ENCODE peak calls at places on chromosomes 7 and 10, in four cellular contexts. One of them, this sample, is unnamed. For H3K36me3, the result is how much of the 10 kb centered on the place peaks cover.

GRCh38 chr10:25465582-25466372 is 291.0 kb downstream of the GPR158 start:
- DNase-seq in neuronal stem cell: no peak
- DNase-seq in fibroblast of lung: no peak
- DNase-seq in MG63: no peak
- DNase-seq in this sample: no peak

GRCh38 chr7:128145191-128145590 is 95.9 kb upstream of the LEP start:
- DNase-seq in neuronal stem cell: no peak
- DNase-seq in fibroblast of lung: no peak
- DNase-seq in MG63: no peak
- DNase-seq in this sample: no peak

GRCh38 chr7:149497467-149498261 is at the start of gene ZNF746:
- DNase-seq in neuronal stem cell: peak
- DNase-seq in fibroblast of lung: peak
- DNase-seq in MG63: peak
- DNase-seq in this sample: peak

GRCh38 chr10:52644678-52645434 is 127.7 kb downstream of the MBL2 start:
- DNase-seq in neuronal stem cell: peak
- DNase-seq in fibroblast of lung: peak
- DNase-seq in MG63: peak
- DNase-seq in this sample: peak

GRCh38 chr7:138097064-138097741 is 20.9 kb downstream of the AKR1D1 start:
- DNase-seq in neuronal stem cell: no peak
- DNase-seq in fibroblast of lung: no peak
- DNase-seq in MG63: no peak
- DNase-seq in this sample: peak

GRCh38 chr7:115475774-115476407 is 554.0 kb downstream of the MDFIC start:
- DNase-seq in neuronal stem cell: peak
- DNase-seq in fibroblast of lung: no peak
- DNase-seq in MG63: no peak
- DNase-seq in this sample: no peak

GRCh38 chr7:159075563-159076238 is 69.0 kb downstream of the VIPR2 start:
- DNase-seq in neuronal stem cell: no peak
- DNase-seq in fibroblast of lung: no peak
- DNase-seq in MG63: no peak
- DNase-seq in this sample: no peak

GRCh38 chr7:120272896-120273475 is at the start of gene KCND2:
- DNase-seq in neuronal stem cell: peak
- DNase-seq in fibroblast of lung: peak
- DNase-seq in MG63: peak
- DNase-seq in this sample: peak

GRCh38 chr10:31011017-31011659 is 20.5 kb downstream of the ZNF438 start:
- DNase-seq in neuronal stem cell: no peak
- DNase-seq in fibroblast of lung: no peak
- DNase-seq in MG63: no peak
- DNase-seq in this sample: no peak

GRCh38 chr10:111335826-111336225 is 259.0 kb downstream of the ADRA2A start:
- DNase-seq in neuronal stem cell: no peak
- DNase-seq in fibroblast of lung: no peak
- DNase-seq in MG63: no peak
- DNase-seq in this sample: no peak

GRCh38 chr7:3267928-3268690 is 32.9 kb upstream of the SDK1 start:
- DNase-seq in neuronal stem cell: no peak
- DNase-seq in fibroblast of lung: peak
- DNase-seq in MG63: peak
- DNase-seq in this sample: peak

GRCh38 chr10:56035489-56035888 is 325.6 kb downstream of the ZWINT start:
- DNase-seq in neuronal stem cell: no peak
- DNase-seq in fibroblast of lung: no peak
- DNase-seq in MG63: no peak
- DNase-seq in this sample: no peak

GRCh38 chr10:107814865-107815487 is 650.5 kb upstream of the SORCS1 start:
- DNase-seq in neuronal stem cell: peak
- DNase-seq in fibroblast of lung: peak
- DNase-seq in MG63: peak
- DNase-seq in this sample: peak

GRCh38 chr10:110947061-110947595 is 27.7 kb downstream of the SHOC2 start:
- DNase-seq in neuronal stem cell: no peak
- DNase-seq in fibroblast of lung: peak
- DNase-seq in MG63: no peak
- DNase-seq in this sample: no peak

GRCh38 chr10:70331486-70332268 is 47.9 kb upstream of the NPFFR1 start:
- DNase-seq in neuronal stem cell: no peak
- DNase-seq in fibroblast of lung: peak
- DNase-seq in MG63: peak
- DNase-seq in this sample: peak

GRCh38 chr10:80187465-80188409 is 17.6 kb downstream of the ANXA11 start:
- DNase-seq in neuronal stem cell: no peak
- DNase-seq in fibroblast of lung: no peak
- DNase-seq in MG63: no peak
- DNase-seq in this sample: no peak

GRCh38 chr7:86863452-86863851 is 196.0 kb downstream of the ELAPOR2 start:
- DNase-seq in neuronal stem cell: no peak
- DNase-seq in fibroblast of lung: no peak
- DNase-seq in MG63: no peak
- DNase-seq in this sample: no peak

GRCh38 chr10:131846224-131847101 is 54.3 kb upstream of the PPP2R2D start:
- DNase-seq in neuronal stem cell: no peak
- DNase-seq in fibroblast of lung: no peak
- DNase-seq in MG63: no peak
- DNase-seq in this sample: no peak

GRCh38 chr7:103809229-103809994 is 180.0 kb downstream of the RELN start:
- DNase-seq in neuronal stem cell: no peak
- DNase-seq in fibroblast of lung: no peak
- DNase-seq in MG63: no peak
- DNase-seq in this sample: no peak

GRCh38 chr10:110600487-110601101 is 33.1 kb downstream of the SMC3 start:
- DNase-seq in neuronal stem cell: peak
- DNase-seq in fibroblast of lung: peak
- DNase-seq in MG63: no peak
- DNase-seq in this sample: peak

GRCh38 chr7:151849008-151849878 is 27.7 kb downstream of the PRKAG2 start:
- DNase-seq in neuronal stem cell: no peak
- DNase-seq in fibroblast of lung: no peak
- DNase-seq in MG63: no peak
- DNase-seq in this sample: no peak

GRCh38 chr7:41981046-41982040 is 255.7 kb downstream of the GLI3 start:
- DNase-seq in neuronal stem cell: no peak
- DNase-seq in fibroblast of lung: no peak
- DNase-seq in MG63: no peak
- DNase-seq in this sample: no peak

GRCh38 chr7:122305475-122306319 is 1.1 kb upstream of the FEZF1 start:
- DNase-seq in neuronal stem cell: no peak
- DNase-seq in fibroblast of lung: no peak
- DNase-seq in MG63: no peak
- DNase-seq in this sample: no peak

GRCh38 chr7:21966271-21966670 is 20.6 kb upstream of the CDCA7L start:
- DNase-seq in neuronal stem cell: no peak
- DNase-seq in fibroblast of lung: no peak
- DNase-seq in MG63: no peak
- DNase-seq in this sample: no peak

GRCh38 chr7:21962677-21963076 is 17.0 kb upstream of the CDCA7L start:
- DNase-seq in neuronal stem cell: no peak
- DNase-seq in fibroblast of lung: no peak
- DNase-seq in MG63: no peak
- DNase-seq in this sample: no peak

GRCh38 chr7:21960922-21961321 is 15.2 kb upstream of the CDCA7L start:
- DNase-seq in neuronal stem cell: no peak
- DNase-seq in fibroblast of lung: peak
- DNase-seq in MG63: peak
- DNase-seq in this sample: peak

GRCh38 chr7:21967500-21968099 is 21.9 kb upstream of the CDCA7L start:
- DNase-seq in neuronal stem cell: no peak
- DNase-seq in fibroblast of lung: no peak
- DNase-seq in MG63: no peak
- DNase-seq in this sample: no peak

GRCh38 chr7:21965318-21965717 is 19.6 kb upstream of the CDCA7L start:
- DNase-seq in neuronal stem cell: no peak
- DNase-seq in fibroblast of lung: peak
- DNase-seq in MG63: no peak
- DNase-seq in this sample: no peak
- H3K4me3 ChIP-seq in neuronal stem cell: no peak
- H3K4me3 ChIP-seq in fibroblast of lung: no peak
- H3K4me3 ChIP-seq in MG63: no peak
- H3K4me3 ChIP-seq in this sample: no peak

GRCh38 chr10:133004991-133005390 is 62.6 kb upstream of the CFAP46 start:
- DNase-seq in neuronal stem cell: no peak
- DNase-seq in fibroblast of lung: no peak
- DNase-seq in MG63: no peak
- DNase-seq in this sample: no peak

GRCh38 chr10:133004478-133004877 is 62.1 kb upstream of the CFAP46 start:
- DNase-seq in neuronal stem cell: no peak
- DNase-seq in fibroblast of lung: no peak
- DNase-seq in MG63: no peak
- DNase-seq in this sample: no peak

GRCh38 chr10:133001114-133001513 is 58.7 kb upstream of the CFAP46 start:
- DNase-seq in neuronal stem cell: no peak
- DNase-seq in fibroblast of lung: no peak
- DNase-seq in MG63: no peak
- DNase-seq in this sample: no peak

GRCh38 chr10:133002685-133003084 is 60.3 kb upstream of the CFAP46 start:
- DNase-seq in neuronal stem cell: no peak
- DNase-seq in fibroblast of lung: no peak
- DNase-seq in MG63: no peak
- DNase-seq in this sample: no peak

DNA sequence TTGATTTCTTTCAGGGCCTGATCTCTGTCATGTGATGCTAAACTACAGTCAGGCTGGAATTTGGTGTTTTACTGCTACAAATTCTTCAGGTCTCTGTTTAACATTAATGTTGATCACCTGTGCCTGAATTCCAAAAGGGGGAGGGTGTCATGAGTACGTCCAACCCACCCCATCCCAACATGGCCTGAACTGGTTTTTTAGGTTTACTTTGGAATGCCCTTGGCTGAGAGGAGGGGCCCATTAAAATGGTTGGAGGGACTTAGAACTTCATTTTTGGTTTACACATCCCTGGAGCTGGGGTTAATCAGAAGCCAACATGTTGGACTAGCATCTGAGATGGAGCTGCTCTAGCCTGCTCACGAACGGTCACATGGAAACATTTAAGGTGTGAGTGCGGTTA is 60.8 kb upstream of the CFAP46 start:
- DNase-seq in neuronal stem cell: no peak
- DNase-seq in fibroblast of lung: no peak
- DNase-seq in MG63: no peak
- DNase-seq in this sample: no peak
- H3K36me3 ChIP-seq in neuronal stem cell: under half
- H3K36me3 ChIP-seq in fibroblast of lung: under half
- H3K36me3 ChIP-seq in MG63: under half
- H3K36me3 ChIP-seq in this sample: under half

GRCh38 chr10:13527864-13528137 is 1.0 kb downstream of the BEND7 start:
- DNase-seq in neuronal stem cell: no peak
- DNase-seq in fibroblast of lung: no peak
- DNase-seq in MG63: no peak
- DNase-seq in this sample: peak

GRCh38 chr10:13529714-13529973 is 830 bp upstream of the BEND7 start:
- DNase-seq in neuronal stem cell: no peak
- DNase-seq in fibroblast of lung: no peak
- DNase-seq in MG63: no peak
- DNase-seq in this sample: no peak

GRCh38 chr10:13528875-13529713 is at the start of gene BEND7:
- DNase-seq in neuronal stem cell: no peak
- DNase-seq in fibroblast of lung: no peak
- DNase-seq in MG63: peak
- DNase-seq in this sample: peak

GRCh38 chr10:13526952-13527863 is 1.6 kb downstream of the BEND7 start:
- DNase-seq in neuronal stem cell: no peak
- DNase-seq in fibroblast of lung: peak
- DNase-seq in MG63: peak
- DNase-seq in this sample: peak

DNA sequence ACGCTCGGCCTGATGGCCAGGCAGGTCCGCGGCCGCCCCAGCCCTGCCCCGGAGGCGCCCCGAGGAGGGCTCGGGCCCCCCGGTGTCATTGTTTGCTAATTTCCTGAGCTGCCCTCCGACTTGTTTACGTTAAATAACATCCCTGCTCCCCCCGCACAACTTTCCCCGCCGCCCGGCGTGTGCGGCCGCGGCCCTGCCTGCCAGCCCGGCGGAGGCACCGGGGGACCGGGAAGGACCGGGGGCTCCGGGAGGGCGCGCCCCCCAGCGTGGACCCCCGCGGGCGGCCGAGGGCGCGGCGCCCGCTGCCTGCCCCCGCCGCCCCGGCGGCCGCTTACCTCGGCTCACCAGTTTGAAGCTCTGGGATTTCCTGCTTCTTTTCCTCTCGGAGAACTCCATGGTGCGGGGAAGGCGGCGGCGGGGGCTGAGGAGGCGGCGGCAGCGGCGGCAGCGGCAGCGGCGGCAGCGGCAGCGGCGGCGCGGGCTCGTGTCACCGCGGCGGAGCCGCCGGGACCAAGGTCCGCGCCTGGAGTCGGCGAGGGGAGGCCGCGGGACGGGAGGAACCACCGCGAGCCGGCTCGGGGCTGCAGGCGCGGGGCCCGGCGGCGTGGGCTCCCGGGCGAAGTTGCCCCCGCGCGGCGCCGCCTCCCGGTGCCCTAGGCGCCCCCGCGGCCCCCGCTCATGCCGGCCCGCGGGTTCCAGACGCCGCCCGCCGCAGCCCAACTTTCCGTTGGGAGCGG is 508 bp downstream of the BEND7 start:
- DNase-seq in neuronal stem cell: no peak
- DNase-seq in fibroblast of lung: no peak
- DNase-seq in MG63: peak
- DNase-seq in this sample: peak
- H3K4me3 ChIP-seq in neuronal stem cell: peak
- H3K4me3 ChIP-seq in fibroblast of lung: peak
- H3K4me3 ChIP-seq in MG63: peak
- H3K4me3 ChIP-seq in this sample: peak

GRCh38 chr7:107976620-107977019 is 26.3 kb downstream of the LAMB1 start:
- DNase-seq in neuronal stem cell: no peak
- DNase-seq in fibroblast of lung: no peak
- DNase-seq in MG63: no peak
- DNase-seq in this sample: no peak
- H3K36me3 ChIP-seq in neuronal stem cell: half or more
- H3K36me3 ChIP-seq in fibroblast of lung: under half
- H3K36me3 ChIP-seq in MG63: under half
- H3K36me3 ChIP-seq in this sample: half or more

DNA sequence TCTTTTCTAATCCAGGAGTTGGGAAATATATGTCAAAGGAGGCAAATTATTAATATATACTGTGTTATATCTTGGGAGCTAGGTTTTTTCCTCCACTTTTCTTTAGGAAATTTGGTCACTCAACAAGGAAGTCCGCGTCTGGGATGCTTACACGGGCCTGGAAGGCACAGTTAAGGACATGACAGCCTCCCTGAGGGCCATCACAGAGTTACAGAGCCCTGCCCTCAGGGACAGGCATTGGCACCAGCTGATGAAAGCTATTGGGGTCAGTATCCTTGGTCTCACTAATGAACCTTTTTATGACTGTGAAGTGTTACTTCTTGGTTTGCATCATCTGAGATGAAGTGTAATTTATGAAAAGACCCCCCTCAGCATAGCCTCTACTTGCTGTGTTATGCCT is 74.7 kb downstream of the DNAH11 start:
- DNase-seq in neuronal stem cell: no peak
- DNase-seq in fibroblast of lung: no peak
- DNase-seq in MG63: no peak
- DNase-seq in this sample: no peak
- H3K4me3 ChIP-seq in neuronal stem cell: no peak
- H3K4me3 ChIP-seq in fibroblast of lung: no peak
- H3K4me3 ChIP-seq in MG63: no peak
- H3K4me3 ChIP-seq in this sample: no peak

This sample was measured in adipocyte.